ENCODE peak calls at places on chromosomes 12 and 14, in five cellular contexts. One of them, this sample, is unnamed.
A peak's percentile ranks its signal among the peaks of the same experiment; 100 is the strongest.

GRCh38 chr14:89256273-89256672 is 160.8 kb downstream of the FOXN3 start:
- DNase-seq in BE2C: no peak
- DNase-seq in choroid plexus epithelial cell: no peak
- DNase-seq in cardiac muscle cell: no peak
- DNase-seq in fibroblast of mammary gland: no peak
- DNase-seq in this sample: no peak

GRCh38 chr12:54299515-54300266 is 1.1 kb downstream of the NFE2 start:
- DNase-seq in fibroblast of mammary gland: peak; percentile 67
- DNase-seq in cardiac muscle cell: no peak
- DNase-seq in BE2C: no peak
- DNase-seq in choroid plexus epithelial cell: no peak
- DNase-seq in this sample: no peak

GRCh38 chr14:59221558-59221957 is 33.1 kb downstream of the DAAM1 start:
- DNase-seq in cardiac muscle cell: no peak
- DNase-seq in BE2C: no peak
- DNase-seq in fibroblast of mammary gland: peak; percentile 14
- DNase-seq in choroid plexus epithelial cell: no peak
- DNase-seq in this sample: no peak

GRCh38 chr12:56581418-56582145 is 48.5 kb downstream of the BAZ2A start:
- DNase-seq in cardiac muscle cell: no peak
- DNase-seq in BE2C: no peak
- DNase-seq in choroid plexus epithelial cell: peak; percentile 40
- DNase-seq in fibroblast of mammary gland: peak; percentile 36
- DNase-seq in this sample: no peak

GRCh38 chr14:64767215-64767964 is 63.2 kb downstream of the PLEKHG3 start:
- DNase-seq in choroid plexus epithelial cell: no peak
- DNase-seq in cardiac muscle cell: no peak
- DNase-seq in fibroblast of mammary gland: no peak
- DNase-seq in BE2C: no peak
- DNase-seq in this sample: no peak

GRCh38 chr12:57027011-57027804 is 10.9 kb upstream of the TAC3 start:
- DNase-seq in BE2C: peak; percentile 31
- DNase-seq in cardiac muscle cell: peak; percentile 10
- DNase-seq in choroid plexus epithelial cell: no peak
- DNase-seq in fibroblast of mammary gland: no peak
- DNase-seq in this sample: no peak

GRCh38 chr12:7019043-7019569 is 830 bp upstream of the LPCAT3 start:
- DNase-seq in choroid plexus epithelial cell: peak; percentile 28
- DNase-seq in cardiac muscle cell: no peak
- DNase-seq in BE2C: no peak
- DNase-seq in fibroblast of mammary gland: no peak
- DNase-seq in this sample: no peak

GRCh38 chr14:96253140-96253539 is 2.9 kb upstream of the BDKRB1 start:
- DNase-seq in choroid plexus epithelial cell: peak; percentile 98
- DNase-seq in cardiac muscle cell: no peak
- DNase-seq in fibroblast of mammary gland: peak; percentile 91
- DNase-seq in BE2C: no peak
- DNase-seq in this sample: no peak

GRCh38 chr12:2614341-2614740 is 180.4 kb upstream of the FKBP4 start:
- DNase-seq in cardiac muscle cell: no peak
- DNase-seq in BE2C: no peak
- DNase-seq in fibroblast of mammary gland: peak; percentile 42
- DNase-seq in choroid plexus epithelial cell: no peak
- DNase-seq in this sample: no peak

GRCh38 chr12:48022676-48023385 is 18.6 kb upstream of the COL2A1 start:
- DNase-seq in fibroblast of mammary gland: no peak
- DNase-seq in BE2C: no peak
- DNase-seq in choroid plexus epithelial cell: no peak
- DNase-seq in cardiac muscle cell: no peak
- DNase-seq in this sample: no peak

GRCh38 chr12:51907864-51908425 is 641 bp downstream of the ACVRL1 start:
- DNase-seq in choroid plexus epithelial cell: no peak
- DNase-seq in cardiac muscle cell: no peak
- DNase-seq in fibroblast of mammary gland: no peak
- DNase-seq in BE2C: no peak
- DNase-seq in this sample: no peak

GRCh38 chr12:52811191-52812072 is 2.5 kb downstream of the KRT4 start:
- DNase-seq in fibroblast of mammary gland: no peak
- DNase-seq in BE2C: no peak
- DNase-seq in cardiac muscle cell: no peak
- DNase-seq in choroid plexus epithelial cell: no peak
- DNase-seq in this sample: no peak

GRCh38 chr14:94331462-94331861 is 8.3 kb upstream of the SERPINA6 start:
- DNase-seq in fibroblast of mammary gland: no peak
- DNase-seq in choroid plexus epithelial cell: no peak
- DNase-seq in cardiac muscle cell: no peak
- DNase-seq in BE2C: no peak
- DNase-seq in this sample: no peak

GRCh38 chr14:23141706-23142467 is 22.8 kb upstream of the CEBPE start:
- DNase-seq in fibroblast of mammary gland: peak; percentile 27
- DNase-seq in choroid plexus epithelial cell: peak; percentile 40
- DNase-seq in cardiac muscle cell: no peak
- DNase-seq in BE2C: peak; percentile 66
- DNase-seq in this sample: no peak

GRCh38 chr14:95098984-95099599 is 58.2 kb downstream of the DICER1 start:
- DNase-seq in fibroblast of mammary gland: peak; percentile 80
- DNase-seq in BE2C: peak; percentile 68
- DNase-seq in cardiac muscle cell: peak; percentile 76
- DNase-seq in choroid plexus epithelial cell: peak; percentile 85
- DNase-seq in this sample: peak; percentile 14

GRCh38 chr12:70190252-70191010 is 52.8 kb upstream of the CNOT2 start:
- DNase-seq in fibroblast of mammary gland: peak; percentile 40
- DNase-seq in choroid plexus epithelial cell: peak; percentile 42
- DNase-seq in BE2C: no peak
- DNase-seq in cardiac muscle cell: no peak
- DNase-seq in this sample: no peak

DNA sequence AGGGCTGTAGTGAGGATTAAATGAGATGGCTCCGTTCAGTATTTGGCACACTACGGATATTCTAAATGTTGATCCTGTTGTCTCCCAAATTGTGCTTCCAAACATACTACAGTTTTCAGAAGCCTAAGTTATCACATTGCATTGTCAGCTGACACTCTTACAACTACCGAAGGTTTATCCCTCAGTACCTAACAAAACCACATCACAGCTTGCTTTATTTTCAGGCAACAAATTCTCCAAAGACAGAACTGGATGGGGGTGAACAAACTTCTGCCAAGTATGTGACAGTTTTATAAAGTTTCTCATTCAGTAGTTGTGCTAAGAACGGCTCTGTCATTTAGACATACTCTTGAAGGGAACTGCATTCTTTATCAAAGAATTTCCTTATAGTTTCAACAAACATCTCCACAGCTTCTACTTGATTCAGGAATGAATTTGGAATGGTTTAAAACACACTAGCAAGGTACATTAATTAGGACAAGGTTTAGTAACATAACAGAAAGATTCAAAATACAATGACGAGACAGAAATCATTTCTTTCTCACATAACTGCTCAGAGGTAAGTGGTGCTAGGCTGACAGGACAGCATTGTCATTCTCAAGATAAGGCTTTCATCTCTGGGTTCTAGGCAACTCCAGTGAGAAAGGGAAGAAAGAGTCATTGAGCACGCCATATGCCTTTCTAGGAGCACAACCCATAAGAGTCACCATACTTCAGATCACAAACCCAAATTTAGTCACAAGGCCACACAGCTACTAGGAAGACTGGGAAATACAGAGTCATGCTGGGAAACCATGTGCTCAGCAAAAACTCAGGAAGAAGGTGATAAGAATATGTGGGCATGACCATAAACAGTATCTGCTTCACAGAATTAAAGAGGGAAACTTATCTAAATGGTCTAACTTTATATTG is 100.7 kb downstream of the DUSP6 start:
- DNase-seq in cardiac muscle cell: no peak
- DNase-seq in choroid plexus epithelial cell: no peak
- DNase-seq in fibroblast of mammary gland: no peak
- DNase-seq in BE2C: no peak
- DNase-seq in this sample: no peak
- TF ChIP-seq CTCF in cardiac muscle cell: no peak
- TF ChIP-seq CTCF in choroid plexus epithelial cell: no peak
- TF ChIP-seq CTCF in fibroblast of mammary gland: no peak
- TF ChIP-seq CTCF in BE2C: no peak
- TF ChIP-seq CTCF in this sample: no peak

GRCh38 chr12:15014708-15015107 is 41.9 kb downstream of the PDE6H start:
- DNase-seq in BE2C: no peak
- DNase-seq in fibroblast of mammary gland: no peak
- DNase-seq in choroid plexus epithelial cell: no peak
- DNase-seq in cardiac muscle cell: no peak
- DNase-seq in this sample: no peak
- TF ChIP-seq CTCF in BE2C: no peak
- TF ChIP-seq CTCF in fibroblast of mammary gland: no peak
- TF ChIP-seq CTCF in choroid plexus epithelial cell: no peak
- TF ChIP-seq CTCF in cardiac muscle cell: no peak
- TF ChIP-seq CTCF in this sample: no peak

GRCh38 chr14:49620182-49621113 is at the start of the genes MGAT2 and RPL36AL:
- DNase-seq in choroid plexus epithelial cell: peak; percentile 99
- DNase-seq in BE2C: peak; percentile 99
- DNase-seq in cardiac muscle cell: peak; percentile 97
- DNase-seq in fibroblast of mammary gland: peak; percentile 99
- DNase-seq in this sample: peak; percentile 98
- TF ChIP-seq CTCF in choroid plexus epithelial cell: peak; percentile 58
- TF ChIP-seq CTCF in BE2C: peak; percentile 25
- TF ChIP-seq CTCF in cardiac muscle cell: peak; percentile 40
- TF ChIP-seq CTCF in fibroblast of mammary gland: peak; percentile 5
- TF ChIP-seq CTCF in this sample: no peak

GRCh38 chr12:99131761-99132199 is 486.7 kb downstream of the APAF1 start:
- DNase-seq in BE2C: no peak
- DNase-seq in choroid plexus epithelial cell: peak; percentile 36
- DNase-seq in cardiac muscle cell: no peak
- DNase-seq in fibroblast of mammary gland: peak; percentile 20
- DNase-seq in this sample: peak; percentile 20

GRCh38 chr12:99135376-99135775 is 490.3 kb downstream of the APAF1 start:
- DNase-seq in fibroblast of mammary gland: no peak
- DNase-seq in cardiac muscle cell: no peak
- DNase-seq in choroid plexus epithelial cell: no peak
- DNase-seq in BE2C: no peak
- DNase-seq in this sample: no peak

GRCh38 chr12:99140017-99140726 is 495.1 kb downstream of the APAF1 start:
- DNase-seq in fibroblast of mammary gland: no peak
- DNase-seq in cardiac muscle cell: no peak
- DNase-seq in choroid plexus epithelial cell: no peak
- DNase-seq in BE2C: no peak
- DNase-seq in this sample: no peak

GRCh38 chr12:99138397-99138796 is 493.3 kb downstream of the APAF1 start:
- DNase-seq in fibroblast of mammary gland: no peak
- DNase-seq in BE2C: no peak
- DNase-seq in cardiac muscle cell: no peak
- DNase-seq in choroid plexus epithelial cell: no peak
- DNase-seq in this sample: no peak

DNA sequence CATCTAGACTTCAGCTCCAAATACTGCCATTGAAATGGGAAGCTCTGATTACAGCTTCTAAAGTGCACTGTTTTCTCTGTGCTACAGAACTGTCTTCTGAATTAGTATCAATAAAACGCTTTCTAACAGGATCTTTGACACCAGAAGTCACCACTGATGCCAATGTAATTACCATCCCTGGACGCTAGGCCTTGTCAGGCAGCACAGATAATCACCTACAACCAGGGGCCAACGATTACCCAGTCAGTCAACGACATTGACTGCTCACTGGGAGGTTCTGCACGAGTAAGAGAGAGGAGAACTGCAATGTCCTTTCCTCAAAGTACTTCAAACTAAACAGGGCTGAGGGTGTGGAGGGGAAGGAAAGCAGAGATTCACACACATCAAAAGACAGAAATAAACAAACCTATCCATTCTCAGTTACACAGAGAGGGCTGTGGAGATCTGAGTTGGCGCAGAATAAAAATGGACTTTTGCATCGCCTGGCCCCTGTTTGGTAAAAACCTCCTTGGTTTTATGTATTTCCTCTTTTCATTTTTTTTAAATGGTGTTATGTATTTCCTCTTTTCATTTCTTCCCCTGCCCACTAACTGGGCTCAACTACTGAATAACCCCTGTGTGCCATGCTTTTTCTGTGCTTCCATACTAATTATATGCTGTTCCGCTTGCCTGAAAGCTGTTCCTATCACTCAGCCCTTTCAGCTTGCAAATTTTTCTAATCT is 492.2 kb downstream of the APAF1 start:
- DNase-seq in cardiac muscle cell: no peak
- DNase-seq in choroid plexus epithelial cell: no peak
- DNase-seq in BE2C: no peak
- DNase-seq in fibroblast of mammary gland: no peak
- DNase-seq in this sample: no peak
- TF ChIP-seq CTCF in cardiac muscle cell: no peak
- TF ChIP-seq CTCF in choroid plexus epithelial cell: no peak
- TF ChIP-seq CTCF in BE2C: no peak
- TF ChIP-seq CTCF in fibroblast of mammary gland: no peak
- TF ChIP-seq CTCF in this sample: no peak

GRCh38 chr12:121888083-121888477 is 510 bp upstream of the PSMD9 start:
- DNase-seq in cardiac muscle cell: no peak
- DNase-seq in fibroblast of mammary gland: no peak
- DNase-seq in BE2C: no peak
- DNase-seq in choroid plexus epithelial cell: no peak
- DNase-seq in this sample: no peak
- TF ChIP-seq CTCF in cardiac muscle cell: no peak
- TF ChIP-seq CTCF in fibroblast of mammary gland: no peak
- TF ChIP-seq CTCF in BE2C: no peak
- TF ChIP-seq CTCF in choroid plexus epithelial cell: no peak
- TF ChIP-seq CTCF in this sample: no peak

GRCh38 chr14:24483604-24484252 is 24.3 kb downstream of the CMA1 start:
- DNase-seq in fibroblast of mammary gland: peak; percentile 20
- DNase-seq in choroid plexus epithelial cell: peak; percentile 10
- DNase-seq in cardiac muscle cell: peak; percentile 0
- DNase-seq in BE2C: no peak
- DNase-seq in this sample: no peak

GRCh38 chr14:24481622-24482324 is 26.3 kb downstream of the CMA1 start:
- DNase-seq in cardiac muscle cell: peak; percentile 52
- DNase-seq in fibroblast of mammary gland: peak; percentile 18
- DNase-seq in choroid plexus epithelial cell: peak; percentile 33
- DNase-seq in BE2C: peak; percentile 65
- DNase-seq in this sample: peak; percentile 81
- TF ChIP-seq CTCF in cardiac muscle cell: peak; percentile 74
- TF ChIP-seq CTCF in fibroblast of mammary gland: peak; percentile 61
- TF ChIP-seq CTCF in choroid plexus epithelial cell: peak; percentile 75
- TF ChIP-seq CTCF in BE2C: peak; percentile 82
- TF ChIP-seq CTCF in this sample: peak; percentile 61

GRCh38 chr14:70855486-70855885 is 46.2 kb upstream of the MAP3K9 start:
- DNase-seq in BE2C: no peak
- DNase-seq in cardiac muscle cell: no peak
- DNase-seq in fibroblast of mammary gland: no peak
- DNase-seq in choroid plexus epithelial cell: no peak
- DNase-seq in this sample: no peak

GRCh38 chr14:70857499-70857895 is 48.2 kb upstream of the MAP3K9 start:
- DNase-seq in cardiac muscle cell: no peak
- DNase-seq in choroid plexus epithelial cell: peak; percentile 14
- DNase-seq in BE2C: no peak
- DNase-seq in fibroblast of mammary gland: peak; percentile 34
- DNase-seq in this sample: no peak

GRCh38 chr14:70858641-70859040 is 48.6 kb upstream of the PCNX1 start:
- DNase-seq in choroid plexus epithelial cell: no peak
- DNase-seq in cardiac muscle cell: no peak
- DNase-seq in fibroblast of mammary gland: no peak
- DNase-seq in BE2C: peak; percentile 20
- DNase-seq in this sample: no peak

GRCh38 chr14:70856851-70857498 is 47.7 kb upstream of the MAP3K9 start:
- DNase-seq in choroid plexus epithelial cell: peak; percentile 88
- DNase-seq in fibroblast of mammary gland: peak; percentile 95
- DNase-seq in BE2C: no peak
- DNase-seq in cardiac muscle cell: no peak
- DNase-seq in this sample: no peak
- TF ChIP-seq CTCF in choroid plexus epithelial cell: no peak
- TF ChIP-seq CTCF in fibroblast of mammary gland: no peak
- TF ChIP-seq CTCF in BE2C: no peak
- TF ChIP-seq CTCF in cardiac muscle cell: no peak
- TF ChIP-seq CTCF in this sample: no peak

This sample was measured in GM20000.